ENCODE peak calls at places on chromosomes 1 and 21, in eight cellular contexts. F is hypothalamus; P is NCI-H2029; T is NCI-H226; I is kidney glomerular epithelial cell; J is activated CD4-positive, alpha-beta T cell treated with anti-CD3 and anti-CD28 coated beads, Interleukin-2, amount 50 U/mL, for 24 hours; B is iPS-NIHi11; S is stimulated activated CD4-positive, alpha-beta T cell treated with anti-CD3 and anti-CD28 coated beads, TNF-alpha, amount 100 ng/mL, for 48 hours. L is an unnamed sample.

GRCh38 chr1:78095618-78096416 is 50.1 kb downstream of the GIPC2 start:
- DNase-seq in S (no peak), B (no peak), T (peak), F (no peak), I (peak), P (no peak), J (no peak), L (no peak)

GRCh38 chr21:32346951-32347350 is 45.9 kb downstream of the URB1 start:
- DNase-seq in T (no peak), J (no peak), S (no peak), B (no peak), I (no peak), P (no peak), F (no peak), L (no peak)

GRCh38 chr1:11299225-11299574 is 26.2 kb downstream of the UBIAD1 start:
- DNase-seq in J (no peak), P (no peak), T (no peak), S (no peak), B (no peak), F (no peak), I (no peak), L (no peak)

GRCh38 chr1:110196917-110197782 is 13.0 kb upstream of the KCNC4 start:
- DNase-seq in T (peak), B (peak), F (peak), S (peak), I (peak), P (peak), J (peak), L (peak)

GRCh38 chr1:51044834-51045233 is 57.2 kb upstream of the C1orf185 start:
- DNase-seq in S (no peak), B (no peak), F (no peak), T (no peak), P (peak), J (no peak), I (no peak), L (no peak)

GRCh38 chr1:4027492-4028138 is 127.5 kb upstream of the C1orf174 start:
- DNase-seq in J (no peak), I (no peak), S (no peak), B (no peak), P (no peak), F (no peak), T (no peak), L (no peak)

GRCh38 chr21:29640233-29640554 is 299.6 kb downstream of the GRIK1 start:
- DNase-seq in I (no peak), S (no peak), B (no peak), T (no peak), J (no peak), P (no peak), F (no peak), L (no peak)

GRCh38 chr1:42433324-42433860 is 22.4 kb downstream of the ZMYND12 start:
- DNase-seq in B (no peak), I (no peak), F (no peak), J (no peak), S (no peak), P (no peak), T (no peak), L (no peak)

GRCh38 chr1:170872663-170873062 is 62.7 kb upstream of the MROH9 start:
- DNase-seq in I (no peak), S (no peak), J (no peak), F (no peak), B (no peak), T (no peak), P (no peak), L (no peak)

GRCh38 chr1:36351222-36351977 is 28.0 kb upstream of the EVA1B start:
- DNase-seq in F (no peak), T (peak), I (peak), J (no peak), B (peak), S (no peak), P (no peak), L (no peak)

GRCh38 chr21:28436286-28436932 is 556.3 kb downstream of the LTN1 start:
- DNase-seq in T (peak), S (no peak), I (peak), P (no peak), F (no peak), J (no peak), B (no peak), L (no peak)

GRCh38 chr1:56074357-56074717 is 505.0 kb downstream of the PLPP3 start:
- DNase-seq in S (no peak), B (no peak), F (no peak), I (no peak), J (no peak), T (no peak), P (peak), L (no peak)

GRCh38 chr21:45913416-45913765 is 68.2 kb upstream of the COL6A1 start:
- DNase-seq in J (no peak), T (no peak), F (no peak), P (no peak), S (no peak), I (no peak), B (no peak), L (no peak)

GRCh38 chr1:59194621-59195020 is 102.3 kb upstream of the FGGY start:
- DNase-seq in T (peak), I (no peak), B (no peak), P (no peak), F (no peak), J (no peak), S (no peak), L (no peak)

GRCh38 chr1:2831596-2832212 is 30.2 kb upstream of the TTC34 start:
- DNase-seq in S (no peak), I (no peak), P (no peak), B (no peak), T (no peak), F (no peak), J (no peak), L (no peak)

GRCh38 chr1:23644555-23644866 is 47.1 kb upstream of the RPL11 start:
- DNase-seq in B (no peak), P (peak), I (no peak), F (no peak), S (no peak), J (no peak), T (no peak), L (no peak)

GRCh38 chr1:149845416-149845815 is 54.0 kb upstream of the BOLA1 start:
- DNase-seq in I (no peak), P (no peak), T (no peak), J (no peak), S (no peak), F (no peak), B (no peak), L (no peak)

GRCh38 chr1:177600371-177600770 is 369.5 kb downstream of the SEC16B start:
- DNase-seq in T (no peak), P (no peak), F (no peak), B (no peak), I (no peak), S (no peak), J (no peak), L (no peak)

GRCh38 chr1:23341829-23342697 is 2.0 kb downstream of the HNRNPR start:
- DNase-seq in S (no peak), I (no peak), F (no peak), J (no peak), T (no peak), B (no peak), P (no peak), L (no peak)

GRCh38 chr1:228141082-228141870 is 1.2 kb downstream of the GUK1 start:
- DNase-seq in B (no peak), S (no peak), I (peak), T (no peak), F (no peak), P (no peak), J (no peak), L (no peak)

GRCh38 chr1:28540651-28541050 is 12.2 kb upstream of the TRNAU1AP start:
- DNase-seq in P (no peak), T (no peak), S (no peak), J (no peak), I (no peak), B (no peak), F (no peak), L (no peak)

GRCh38 chr1:147808025-147808424 is 47.6 kb upstream of the GJA5 start:
- DNase-seq in J (no peak), I (no peak), S (no peak), B (no peak), F (no peak), T (peak), P (no peak), L (no peak)

GRCh38 chr1:116805398-116805797 is 51.2 kb downstream of the CD2 start:
- DNase-seq in S (no peak), F (no peak), I (no peak), T (no peak), J (no peak), B (no peak), P (no peak), L (no peak)

GRCh38 chr1:226211181-226211580 is 12.3 kb upstream of the MIXL1 start:
- DNase-seq in I (no peak), S (no peak), T (no peak), F (no peak), P (no peak), J (no peak), B (no peak), L (no peak)

GRCh38 chr1:183881387-183882084 is 76.6 kb downstream of the RGL1 start:
- DNase-seq in J (no peak), S (no peak), B (peak), T (peak), F (peak), P (peak), I (peak), L (no peak)

GRCh38 chr1:177514207-177514606 is 343.4 kb downstream of the BRINP2 start:
- DNase-seq in F (no peak), S (no peak), T (no peak), J (no peak), P (no peak), B (no peak), I (no peak), L (no peak)

L was measured in activated CD4-positive, CD25-positive, alpha-beta regulatory T cell treated with anti-CD3 and anti-CD28 coated beads, Interleukin-2, amount 50 U/mL, for 72 hours.